ENCODE peak calls at places on chromosomes 11 and 22, in nine cellular contexts. B is BJ; O is effector CD8-positive, alpha-beta T cell; P is activated T-cell treated with anti-CD3 and anti-CD28 coated beads, Interleukin-2, amount 50 U/mL, for 72 hours; Y is AG10803; T is fibroblast of pulmonary artery; E is AG09319; H is GM23338; J is NCI-H187. U is an unnamed sample.

GRCh38 chr11:10452211-10452767 is 2.8 kb upstream of the AMPD3 start:
- DNase-seq in B (no peak), O (no peak), P (no peak), Y (no peak), T (no peak), E (no peak), H (no peak), J (no peak), U (no peak)

GRCh38 chr22:40426671-40427070 is 56.3 kb downstream of the SGSM3 start:
- DNase-seq in B (no peak), O (no peak), P (no peak), Y (peak), T (peak), E (no peak), H (no peak), J (peak), U (no peak)

GRCh38 chr11:129643031-129643721 is 172.5 kb upstream of the TMEM45B start:
- DNase-seq in B (peak), O (no peak), P (peak), Y (peak), T (peak), E (no peak), H (no peak), J (no peak), U (peak)

GRCh38 chr11:100640071-100640470 is 47.0 kb upstream of the ARHGAP42 start:
- DNase-seq in B (no peak), O (no peak), P (no peak), Y (no peak), T (no peak), E (no peak), H (no peak), J (no peak), U (no peak)

GRCh38 chr11:64122411-64123101 is 43.4 kb downstream of the MACROD1 start:
- DNase-seq in B (no peak), O (no peak), P (no peak), Y (no peak), T (no peak), E (no peak), H (peak), J (no peak), U (no peak)

GRCh38 chr11:65424200-65425104 is 1.9 kb downstream of the NEAT1 start:
- DNase-seq in B (no peak), O (peak), P (peak), Y (peak), T (peak), E (no peak), H (peak), J (no peak), U (no peak)

GRCh38 chr11:8726395-8726794 is 43.8 kb downstream of the RPL27A start:
- DNase-seq in B (no peak), O (no peak), P (no peak), Y (no peak), T (no peak), E (no peak), H (no peak), J (no peak), U (no peak)

GRCh38 chr11:121298770-121299169 is 6.2 kb downstream of the SC5D start:
- DNase-seq in B (no peak), O (no peak), P (no peak), Y (no peak), T (no peak), E (no peak), H (peak), J (no peak), U (no peak)

GRCh38 chr22:28896611-28897010 is 13.2 kb downstream of the ZNRF3 start:
- DNase-seq in B (no peak), O (no peak), P (no peak), Y (no peak), T (no peak), E (no peak), H (peak), J (no peak), U (no peak)

GRCh38 chr11:130452941-130453340 is 4.5 kb downstream of the ADAMTS15 start:
- DNase-seq in B (no peak), O (no peak), P (no peak), Y (no peak), T (no peak), E (no peak), H (peak), J (no peak), U (no peak)

GRCh38 chr11:81892770-81893635 is 840.7 kb downstream of the FAM181B start:
- DNase-seq in B (no peak), O (no peak), P (no peak), Y (no peak), T (no peak), E (no peak), H (no peak), J (no peak), U (no peak)

GRCh38 chr11:78228467-78228866 is 39.7 kb downstream of the USP35 start:
- DNase-seq in B (no peak), O (no peak), P (peak), Y (peak), T (peak), E (no peak), H (peak), J (peak), U (peak)

GRCh38 chr11:111596319-111596718 is 5.9 kb upstream of the SIK2 start:
- DNase-seq in B (no peak), O (no peak), P (no peak), Y (no peak), T (no peak), E (no peak), H (no peak), J (no peak), U (no peak)

GRCh38 chr11:128708660-128709059 is 14.8 kb downstream of the FLI1 start:
- DNase-seq in B (no peak), O (no peak), P (no peak), Y (no peak), T (no peak), E (no peak), H (no peak), J (no peak), U (no peak)

GRCh38 chr11:130561441-130561881 is 113.0 kb downstream of the ADAMTS15 start:
- DNase-seq in B (no peak), O (no peak), P (no peak), Y (peak), T (peak), E (no peak), H (no peak), J (no peak), U (no peak)

GRCh38 chr11:1513326-1514296 is 27.0 kb upstream of the MOB2 start:
- DNase-seq in B (no peak), O (no peak), P (no peak), Y (no peak), T (no peak), E (no peak), H (no peak), J (no peak), U (no peak)

GRCh38 chr22:38697055-38697980 is 3.4 kb downstream of the JOSD1 start:
- DNase-seq in B (no peak), O (no peak), P (no peak), Y (peak), T (peak), E (no peak), H (no peak), J (no peak), U (no peak)

GRCh38 chr11:115924744-115925567 is 420.7 kb upstream of the CADM1 start:
- DNase-seq in B (no peak), O (no peak), P (peak), Y (no peak), T (no peak), E (no peak), H (no peak), J (no peak), U (no peak)

GRCh38 chr11:66820921-66821320 is 22.3 kb upstream of the RCE1 start:
- DNase-seq in B (no peak), O (no peak), P (no peak), Y (no peak), T (no peak), E (no peak), H (no peak), J (no peak), U (no peak)

GRCh38 chr22:43000441-43001175 is 14.3 kb downstream of the PACSIN2 start:
- DNase-seq in B (no peak), O (no peak), P (peak), Y (peak), T (peak), E (no peak), H (no peak), J (no peak), U (no peak)

GRCh38 chr11:11119917-11120316 is 233.1 kb downstream of the CSNK2A3 start:
- DNase-seq in B (no peak), O (no peak), P (no peak), Y (no peak), T (no peak), E (no peak), H (peak), J (no peak), U (no peak)

GRCh38 chr11:86183694-86184093 is 60.9 kb upstream of the EED start:
- DNase-seq in B (no peak), O (no peak), P (peak), Y (no peak), T (peak), E (no peak), H (no peak), J (no peak), U (no peak)

GRCh38 chr11:613369-613968 is 2.3 kb downstream of the IRF7 start:
- DNase-seq in B (no peak), O (peak), P (peak), Y (peak), T (peak), E (no peak), H (peak), J (peak), U (peak)

GRCh38 chr22:25489947-25490346 is 74.5 kb upstream of the GRK3 start:
- DNase-seq in B (no peak), O (no peak), P (no peak), Y (no peak), T (no peak), E (no peak), H (no peak), J (no peak), U (no peak)

GRCh38 chr11:72869845-72870244 is 55.6 kb downstream of the ATG16L2 start:
- DNase-seq in B (no peak), O (no peak), P (no peak), Y (no peak), T (no peak), E (no peak), H (no peak), J (no peak), U (no peak)

GRCh38 chr11:8765294-8765693 is 82.7 kb downstream of the RPL27A start:
- DNase-seq in B (no peak), O (no peak), P (no peak), Y (peak), T (peak), E (no peak), H (no peak), J (no peak), U (peak)

GRCh38 chr11:83054001-83054400 is 17.7 kb downstream of the RAB30 start:
- DNase-seq in B (no peak), O (no peak), P (no peak), Y (no peak), T (no peak), E (no peak), H (no peak), J (no peak), U (no peak)

GRCh38 chr11:124915541-124916369 is 3.3 kb upstream of the HEPN1 start:
- DNase-seq in B (no peak), O (no peak), P (no peak), Y (no peak), T (peak), E (no peak), H (no peak), J (no peak), U (no peak)

GRCh38 chr11:111272420-111272819 is 25.9 kb upstream of the POU2AF3 start:
- DNase-seq in B (no peak), O (no peak), P (no peak), Y (no peak), T (no peak), E (no peak), H (no peak), J (no peak), U (no peak)

GRCh38 chr22:44179989-44180705 is 578 bp upstream of the PARVG start:
- DNase-seq in B (no peak), O (no peak), P (no peak), Y (no peak), T (no peak), E (no peak), H (no peak), J (no peak), U (no peak)

GRCh38 chr22:37462983-37463382 is 23.2 kb downstream of the MFNG start:
- DNase-seq in B (no peak), O (no peak), P (no peak), Y (peak), T (peak), E (no peak), H (peak), J (no peak), U (no peak)

U was measured in A673.